ENCODE peak calls at places on chromosomes 6 and 20, in five cellular contexts. S is AG08396; T is GM10248; P is activated CD8-positive, alpha-beta memory T cell treated with anti-CD3 and anti-CD28 coated beads for 4 hours; C is KBM-7. O is an unnamed sample.

GRCh38 chr20:44035924-44036323 is 121.3 kb downstream of the TOX2 start:
- DNase-seq in S (no peak), T (no peak), P (no peak), C (no peak), O (no peak)

GRCh38 chr6:7559651-7560385 is 18.3 kb downstream of the DSP start:
- DNase-seq in S (no peak), T (no peak), P (no peak), C (no peak), O (no peak)

GRCh38 chr6:134447423-134447822 is 129.5 kb upstream of the SGK1 start:
- DNase-seq in S (no peak), T (no peak), P (no peak), C (no peak), O (no peak)

GRCh38 chr6:7479801-7480266 is 61.6 kb upstream of the DSP start:
- DNase-seq in S (no peak), T (no peak), P (no peak), C (no peak), O (peak; percentile 65)

GRCh38 chr6:90860822-90861601 is 274.1 kb upstream of the MAP3K7 start:
- DNase-seq in S (no peak), T (no peak), P (no peak), C (peak; percentile 21), O (no peak)

GRCh38 chr20:59455392-59456341 is 148.7 kb upstream of the PHACTR3 start:
- DNase-seq in S (peak; percentile 42), T (no peak), P (no peak), C (peak; percentile 4), O (peak; percentile 39)

GRCh38 chr6:43916924-43917877 is 147.2 kb downstream of the VEGFA start:
- DNase-seq in S (no peak), T (no peak), P (no peak), C (no peak), O (peak; percentile 70)

GRCh38 chr6:82182756-82183155 is 64.8 kb downstream of the IBTK start:
- DNase-seq in S (peak; percentile 36), T (no peak), P (no peak), C (no peak), O (no peak)

GRCh38 chr6:21596379-21597242 is 3.1 kb downstream of the SOX4 start:
- DNase-seq in S (peak; percentile 46), T (peak; percentile 39), P (peak; percentile 1), C (peak; percentile 73), O (peak; percentile 62)

GRCh38 chr20:34110025-34111013 is 1.7 kb downstream of the EIF2S2 start:
- DNase-seq in S (no peak), T (peak; percentile 37), P (no peak), C (peak; percentile 29), O (no peak)

GRCh38 chr6:19538086-19538485 is 299.1 kb upstream of the ID4 start:
- DNase-seq in S (no peak), T (no peak), P (no peak), C (no peak), O (no peak)

GRCh38 chr6:17093692-17094091 is 8.2 kb upstream of the STMND1 start:
- DNase-seq in S (no peak), T (no peak), P (no peak), C (no peak), O (no peak)

GRCh38 chr20:46220808-46221207 is 87.5 kb downstream of the CDH22 start:
- DNase-seq in S (no peak), T (no peak), P (no peak), C (no peak), O (peak; percentile 93)

GRCh38 chr6:31907158-31907813 is 5.4 kb upstream of the ZBTB12 start:
- DNase-seq in S (peak; percentile 46), T (no peak), P (no peak), C (peak; percentile 96), O (no peak)

GRCh38 chr20:32327087-32327681 is 30.9 kb upstream of the ASXL1 start:
- DNase-seq in S (no peak), T (no peak), P (no peak), C (no peak), O (no peak)

GRCh38 chr6:4341078-4341797 is 205.9 kb upstream of the ECI2 start:
- DNase-seq in S (no peak), T (no peak), P (no peak), C (no peak), O (no peak)

GRCh38 chr20:51183443-51183842 is 160.5 kb upstream of the KCNG1 start:
- DNase-seq in S (no peak), T (no peak), P (no peak), C (no peak), O (no peak)

GRCh38 chr20:21391495-21392298 is 5.6 kb downstream of the NKX2-4 start:
- DNase-seq in S (no peak), T (peak; percentile 43), P (no peak), C (no peak), O (no peak)

GRCh38 chr6:108166664-108167448 is 1.0 kb downstream of the NR2E1 start:
- DNase-seq in S (no peak), T (peak; percentile 22), P (no peak), C (no peak), O (no peak)

GRCh38 chr6:56719310-56719709 is 76.6 kb upstream of the DST start:
- DNase-seq in S (no peak), T (no peak), P (no peak), C (peak; percentile 82), O (no peak)

GRCh38 chr20:7496394-7497111 is 443.7 kb downstream of the HAO1 start:
- DNase-seq in S (no peak), T (no peak), P (no peak), C (no peak), O (no peak)